ENCODE peak calls at places on chromosomes 5 and 9, in four cellular contexts. One of them, this sample, is unnamed.

GRCh38 chr9:110160163-110160562 is 47.8 kb downstream of the C9orf152 start:
- DNase-seq in K562: no peak
- DNase-seq in lung: no peak
- DNase-seq in mucosa of descending colon: no peak
- DNase-seq in this sample: peak; percentile 77

GRCh38 chr5:99349842-99350241 is 421.0 kb upstream of the CHD1 start:
- DNase-seq in lung: no peak
- DNase-seq in mucosa of descending colon: no peak
- DNase-seq in K562: no peak
- DNase-seq in this sample: no peak

GRCh38 chr9:82597225-82598158 is 465.4 kb downstream of the RASEF start:
- DNase-seq in K562: no peak
- DNase-seq in lung: no peak
- DNase-seq in mucosa of descending colon: no peak
- DNase-seq in this sample: no peak

GRCh38 chr5:38765461-38765861 is 80.4 kb upstream of the OSMR start:
- DNase-seq in K562: no peak
- DNase-seq in mucosa of descending colon: no peak
- DNase-seq in lung: no peak
- DNase-seq in this sample: peak; percentile 48

GRCh38 chr9:78253285-78253684 is 17.4 kb downstream of the CEP78 start:
- DNase-seq in mucosa of descending colon: no peak
- DNase-seq in K562: no peak
- DNase-seq in lung: no peak
- DNase-seq in this sample: no peak

GRCh38 chr5:177520271-177520670 is 3.5 kb upstream of the DDX41 start:
- DNase-seq in lung: no peak
- DNase-seq in K562: no peak
- DNase-seq in mucosa of descending colon: no peak
- DNase-seq in this sample: no peak

GRCh38 chr9:37747271-37747753 is 6.3 kb upstream of the TRMT10B start:
- DNase-seq in K562: peak; percentile 87
- DNase-seq in mucosa of descending colon: peak; percentile 65
- DNase-seq in lung: peak; percentile 51
- DNase-seq in this sample: peak; percentile 77

GRCh38 chr9:27033815-27034403 is 28.4 kb upstream of the LRRC19 start:
- DNase-seq in mucosa of descending colon: no peak
- DNase-seq in lung: peak; percentile 44
- DNase-seq in K562: peak; percentile 11
- DNase-seq in this sample: peak; percentile 70

GRCh38 chr9:93655621-93656425 is 79.4 kb downstream of the PHF2 start:
- DNase-seq in mucosa of descending colon: peak; percentile 16
- DNase-seq in lung: no peak
- DNase-seq in K562: no peak
- DNase-seq in this sample: no peak

GRCh38 chr5:160961761-160962160 is 109.8 kb upstream of the ATP10B start:
- DNase-seq in lung: no peak
- DNase-seq in mucosa of descending colon: no peak
- DNase-seq in K562: no peak
- DNase-seq in this sample: no peak

GRCh38 chr5:119368238-119368630 is 12.4 kb downstream of the TNFAIP8 start:
- DNase-seq in lung: no peak
- DNase-seq in K562: no peak
- DNase-seq in mucosa of descending colon: no peak
- DNase-seq in this sample: no peak

GRCh38 chr5:142432369-142432863 is 107.6 kb upstream of the SPRY4 start:
- DNase-seq in K562: no peak
- DNase-seq in lung: peak; percentile 42
- DNase-seq in mucosa of descending colon: peak; percentile 76
- DNase-seq in this sample: no peak

DNA sequence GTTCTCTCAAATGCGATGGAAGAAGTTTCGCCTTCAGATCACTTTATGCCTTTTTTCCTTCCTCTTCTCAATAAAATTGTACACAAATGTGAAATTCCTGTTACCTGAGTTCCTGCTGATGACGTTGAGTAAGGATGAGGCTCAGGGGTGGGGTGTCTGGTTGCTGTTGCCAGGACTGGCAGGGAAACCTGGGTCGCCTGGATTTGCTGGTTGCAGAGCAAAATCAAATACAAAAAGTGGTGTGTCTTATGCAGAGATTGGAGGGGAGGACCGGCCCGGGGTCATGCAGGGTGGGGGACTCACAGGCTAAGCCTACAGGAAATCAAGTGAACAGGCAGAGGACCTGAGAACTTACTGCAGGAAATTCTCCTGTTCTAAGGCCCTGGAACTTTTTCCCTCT is 39.2 kb downstream of the ANXA2R start:
- DNase-seq in K562: no peak
- DNase-seq in lung: no peak
- DNase-seq in mucosa of descending colon: no peak
- DNase-seq in this sample: no peak
- H3K4me3 ChIP-seq in K562: no peak overlapping the region
- H3K4me3 ChIP-seq in lung: no peak overlapping the region
- H3K4me3 ChIP-seq in mucosa of descending colon: no peak overlapping the region
- H3K4me3 ChIP-seq in this sample: no peak overlapping the region

GRCh38 chr5:107655836-107656235 is 14.9 kb downstream of the EFNA5 start:
- DNase-seq in lung: no peak
- DNase-seq in mucosa of descending colon: no peak
- DNase-seq in K562: no peak
- DNase-seq in this sample: no peak

GRCh38 chr5:107654827-107655226 is 15.9 kb downstream of the EFNA5 start:
- DNase-seq in K562: no peak
- DNase-seq in lung: no peak
- DNase-seq in mucosa of descending colon: no peak
- DNase-seq in this sample: no peak

GRCh38 chr5:107661038-107661649 is 9.6 kb downstream of the EFNA5 start:
- DNase-seq in mucosa of descending colon: no peak
- DNase-seq in K562: no peak
- DNase-seq in lung: no peak
- DNase-seq in this sample: no peak

GRCh38 chr5:107661650-107662044 is 9.1 kb downstream of the EFNA5 start:
- DNase-seq in K562: no peak
- DNase-seq in lung: no peak
- DNase-seq in mucosa of descending colon: no peak
- DNase-seq in this sample: no peak

DNA sequence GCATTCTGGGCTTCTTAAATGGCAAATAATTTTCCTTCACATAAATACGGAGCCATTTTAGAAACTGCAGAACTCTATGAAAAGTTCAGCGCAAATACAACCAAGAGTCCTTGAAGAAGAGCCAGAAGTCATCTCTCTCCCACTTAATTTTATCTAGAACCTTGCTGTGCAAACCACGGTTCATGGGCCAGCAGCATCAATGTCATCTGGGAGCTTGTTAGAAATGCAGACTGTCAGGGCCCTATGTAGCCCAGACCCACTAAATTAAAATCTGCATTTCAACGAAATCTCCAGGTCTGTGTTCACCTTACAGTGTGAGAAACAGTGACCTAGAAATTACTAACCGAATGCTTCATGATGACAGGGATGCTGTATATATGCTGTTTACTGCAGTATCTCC is 12.2 kb downstream of the EFNA5 start:
- DNase-seq in mucosa of descending colon: no peak
- DNase-seq in K562: no peak
- DNase-seq in lung: no peak
- DNase-seq in this sample: no peak
- H3K4me3 ChIP-seq in mucosa of descending colon: no peak overlapping the region
- H3K4me3 ChIP-seq in K562: no peak overlapping the region
- H3K4me3 ChIP-seq in lung: no peak overlapping the region
- H3K4me3 ChIP-seq in this sample: no peak overlapping the region

DNA sequence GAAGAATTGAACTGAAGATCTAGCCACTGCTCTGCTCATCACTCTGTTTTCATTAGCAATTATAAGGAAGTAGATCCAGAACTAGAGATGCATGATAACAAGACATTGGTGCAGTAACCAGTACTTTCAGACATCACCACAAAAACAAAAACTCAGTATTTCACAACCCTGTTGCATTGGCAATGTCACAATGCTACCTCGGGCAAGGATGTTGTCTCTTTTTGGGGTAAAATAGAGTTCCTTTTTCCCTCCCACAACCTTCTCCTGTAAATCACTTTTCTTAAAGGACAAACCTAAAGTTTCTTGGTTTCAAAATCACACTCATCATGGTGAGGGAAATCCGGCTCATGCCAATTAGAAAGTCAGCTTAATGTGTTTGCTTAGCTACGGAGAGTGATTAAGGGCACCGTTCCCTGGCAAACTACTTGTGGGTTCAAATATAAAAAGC is 420.1 kb upstream of the MEF2C start:
- DNase-seq in lung: no peak
- DNase-seq in K562: no peak
- DNase-seq in mucosa of descending colon: no peak
- DNase-seq in this sample: no peak
- H3K4me3 ChIP-seq in lung: no peak overlapping the region
- H3K4me3 ChIP-seq in K562: no peak overlapping the region
- H3K4me3 ChIP-seq in mucosa of descending colon: no peak overlapping the region
- H3K4me3 ChIP-seq in this sample: no peak overlapping the region

GRCh38 chr9:19457694-19458009 is 48.8 kb downstream of the ACER2 start:
- DNase-seq in lung: no peak
- DNase-seq in mucosa of descending colon: no peak
- DNase-seq in K562: no peak
- DNase-seq in this sample: no peak
- H3K4me3 ChIP-seq in lung: no peak overlapping the region
- H3K4me3 ChIP-seq in mucosa of descending colon: no peak overlapping the region
- H3K4me3 ChIP-seq in K562: no peak overlapping the region
- H3K4me3 ChIP-seq in this sample: peak overlapping the region; percentile 36

GRCh38 chr9:87501806-87502205 is 4.1 kb downstream of the DAPK1 start:
- DNase-seq in mucosa of descending colon: no peak
- DNase-seq in K562: no peak
- DNase-seq in lung: no peak
- DNase-seq in this sample: no peak
- H3K4me3 ChIP-seq in mucosa of descending colon: no peak overlapping the region
- H3K4me3 ChIP-seq in K562: no peak overlapping the region
- H3K4me3 ChIP-seq in lung: no peak overlapping the region
- H3K4me3 ChIP-seq in this sample: no peak overlapping the region